ENCODE peak calls at places on chromosomes 12 and 14, in six cellular contexts. W is fibroblast of lung, K is left ventricle myocardium inferior, Z is sigmoid colon, H is esophagus squamous epithelium, Q is tibial nerve. U is an unnamed sample.

GRCh38 chr14:73463411-73463810 is 5.1 kb upstream of the NUMB start:
- DNase-seq in Z (peak; percentile 75), K (no peak), H (no peak), W (peak; percentile 92), Q (peak; percentile 68), U (peak; percentile 81)

GRCh38 chr12:31951008-31951407 is 8.2 kb upstream of the RESF1 start:
- DNase-seq in Z (no peak), W (no peak), Q (no peak), K (no peak), H (no peak), U (no peak)

GRCh38 chr14:58285132-58285531 is 13.2 kb upstream of the ARID4A start:
- DNase-seq in H (no peak), Q (no peak), Z (no peak), K (no peak), W (no peak), U (no peak)

GRCh38 chr12:52806169-52806811 is 7.6 kb downstream of the KRT4 start:
- DNase-seq in Q (no peak), H (no peak), K (no peak), Z (no peak), W (no peak), U (no peak)

GRCh38 chr12:65123435-65124063 is 2.4 kb upstream of the WIF1 start:
- DNase-seq in Z (no peak), W (peak; percentile 5), K (no peak), Q (no peak), H (no peak), U (no peak)

GRCh38 chr12:123983822-123984485 is 10.9 kb downstream of the ZNF664 start:
- DNase-seq in Z (no peak), H (no peak), W (peak; percentile 61), Q (peak; percentile 31), K (no peak), U (no peak)

GRCh38 chr12:51801027-51801426 is 47.5 kb downstream of the FIGNL2 start:
- DNase-seq in K (no peak), H (no peak), W (no peak), Q (no peak), Z (no peak), U (no peak)

GRCh38 chr12:47021298-47021697 is 58.1 kb upstream of the PCED1B start:
- DNase-seq in W (peak; percentile 94), H (no peak), Z (no peak), K (no peak), Q (peak; percentile 56), U (no peak)

GRCh38 chr12:1668833-1669543 is 21.9 kb upstream of the ADIPOR2 start:
- DNase-seq in W (no peak), Z (no peak), H (no peak), Q (no peak), K (peak; percentile 66), U (peak; percentile 74)

GRCh38 chr14:59424707-59425106 is 40.5 kb downstream of the GPR135 start:
- DNase-seq in W (no peak), K (peak; percentile 70), Q (peak; percentile 50), H (no peak), Z (peak; percentile 82), U (no peak)

GRCh38 chr12:49198431-49199155 is 9.7 kb upstream of the TUBA1A start:
- DNase-seq in K (peak; percentile 45), Z (peak; percentile 71), Q (no peak), H (no peak), W (peak; percentile 97), U (peak; percentile 56)

GRCh38 chr12:130041983-130042812 is 120.1 kb upstream of the FZD10 start:
- DNase-seq in K (no peak), W (no peak), H (no peak), Z (no peak), Q (no peak), U (no peak)

GRCh38 chr14:30521899-30522736 is 36.8 kb upstream of the G2E3 start:
- DNase-seq in H (no peak), Q (no peak), Z (no peak), K (no peak), W (peak; percentile 25), U (no peak)

GRCh38 chr12:24360057-24360456 is 410.6 kb upstream of the SOX5 start:
- DNase-seq in Q (no peak), K (no peak), Z (no peak), W (no peak), H (no peak), U (no peak)

GRCh38 chr14:24069411-24069735 is 2.0 kb upstream of the CPNE6 start:
- DNase-seq in W (no peak), Z (peak; percentile 43), Q (no peak), H (no peak), K (no peak), U (no peak)

GRCh38 chr14:22411398-22411797 is 177.6 kb downstream of the DAD1 start:
- DNase-seq in H (no peak), Q (no peak), W (no peak), K (no peak), Z (no peak), U (no peak)

GRCh38 chr12:19706936-19707335 is 267.6 kb downstream of the AEBP2 start:
- DNase-seq in Z (no peak), Q (no peak), K (no peak), W (peak; percentile 72), H (no peak), U (no peak)

GRCh38 chr12:81360916-81361315 is 283.0 kb downstream of the ACSS3 start:
- DNase-seq in H (no peak), Q (no peak), K (no peak), Z (no peak), W (no peak), U (no peak)
- H3K4me1 ChIP-seq in H (no peaks in the 10 kb centered on the region), Q (no peaks in the 10 kb centered on the region), K (peaks cover 4% of the 10 kb centered on the region), Z (no peaks in the 10 kb centered on the region), W (no peaks in the 10 kb centered on the region), U (no peaks in the 10 kb centered on the region)

DNA sequence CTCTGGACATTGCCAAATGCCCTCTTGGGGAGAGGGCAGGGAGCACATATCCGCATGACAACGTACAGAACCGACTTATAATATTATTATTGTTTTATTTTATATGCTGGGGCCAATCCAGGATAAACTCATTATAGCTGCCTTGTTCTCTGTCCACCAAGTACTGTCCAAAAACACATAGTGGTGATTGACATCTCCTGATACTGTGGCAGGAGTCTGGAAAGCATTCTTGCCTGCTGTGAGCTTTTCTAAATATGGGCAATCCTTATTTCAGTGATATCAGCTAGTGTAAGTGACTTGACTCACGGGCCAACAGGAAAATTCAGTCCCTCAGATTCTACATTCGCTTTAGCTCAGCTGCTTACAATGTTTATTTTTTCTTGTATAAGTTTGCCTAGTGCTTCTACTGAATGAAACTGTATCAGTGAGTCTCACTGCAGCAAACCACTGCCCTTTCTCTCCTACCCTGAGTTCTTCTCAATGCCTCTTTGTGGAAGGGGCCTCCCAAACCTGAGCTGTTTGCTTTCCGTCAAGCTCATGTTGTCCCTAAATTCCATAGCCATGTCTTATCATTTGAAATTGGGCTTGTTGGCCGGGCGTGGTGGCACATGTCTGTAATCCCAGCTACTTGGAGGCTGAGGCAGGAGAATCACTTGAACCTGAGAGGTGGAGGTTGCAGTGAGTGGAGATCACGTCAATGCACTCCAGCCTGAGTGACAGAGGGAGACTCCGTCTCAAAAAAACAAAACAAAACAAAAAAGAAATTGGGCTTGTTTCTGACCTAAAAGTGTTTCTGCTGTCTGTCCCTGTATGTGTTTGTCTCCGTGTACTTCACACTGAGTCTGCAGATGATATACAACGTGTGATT is 1.6 kb upstream of the CSRP2 start:
- DNase-seq in H (no peak), W (peak; percentile 40), Q (no peak), K (no peak), Z (no peak), U (no peak)
- H3K27ac ChIP-seq in H (peak overlapping the region; percentile 97), W (peak overlapping the region; percentile 95), Q (no peak overlapping the region), K (peak overlapping the region; percentile 94), Z (peak overlapping the region; percentile 89), U (no peak overlapping the region)

GRCh38 chr12:116528498-116528897 is 30.7 kb upstream of the MAP1LC3B2 start:
- DNase-seq in K (no peak), Q (no peak), Z (no peak), H (no peak), W (peak; percentile 66), U (no peak)

GRCh38 chr12:116529048-116529447 is 30.1 kb upstream of the MAP1LC3B2 start:
- DNase-seq in K (no peak), Z (no peak), W (peak; percentile 91), H (no peak), Q (no peak), U (no peak)

GRCh38 chr12:116528067-116528466 is 31.1 kb upstream of the MAP1LC3B2 start:
- DNase-seq in K (no peak), H (no peak), W (peak; percentile 85), Z (no peak), Q (no peak), U (no peak)

GRCh38 chr12:116532428-116532827 is 26.8 kb upstream of the MAP1LC3B2 start:
- DNase-seq in Z (no peak), K (no peak), W (no peak), H (no peak), Q (no peak), U (no peak)

GRCh38 chr12:116529686-116530085 is 29.5 kb upstream of the MAP1LC3B2 start:
- DNase-seq in H (no peak), W (no peak), Z (no peak), K (no peak), Q (no peak), U (no peak)
- H3K4me1 ChIP-seq in H (peaks cover 79% of the 10 kb centered on the region), W (peaks cover 20% of the 10 kb centered on the region), Z (peaks cover 34% of the 10 kb centered on the region), K (peaks cover 32% of the 10 kb centered on the region), Q (peaks cover 19% of the 10 kb centered on the region), U (peaks cover 32% of the 10 kb centered on the region)

DNA sequence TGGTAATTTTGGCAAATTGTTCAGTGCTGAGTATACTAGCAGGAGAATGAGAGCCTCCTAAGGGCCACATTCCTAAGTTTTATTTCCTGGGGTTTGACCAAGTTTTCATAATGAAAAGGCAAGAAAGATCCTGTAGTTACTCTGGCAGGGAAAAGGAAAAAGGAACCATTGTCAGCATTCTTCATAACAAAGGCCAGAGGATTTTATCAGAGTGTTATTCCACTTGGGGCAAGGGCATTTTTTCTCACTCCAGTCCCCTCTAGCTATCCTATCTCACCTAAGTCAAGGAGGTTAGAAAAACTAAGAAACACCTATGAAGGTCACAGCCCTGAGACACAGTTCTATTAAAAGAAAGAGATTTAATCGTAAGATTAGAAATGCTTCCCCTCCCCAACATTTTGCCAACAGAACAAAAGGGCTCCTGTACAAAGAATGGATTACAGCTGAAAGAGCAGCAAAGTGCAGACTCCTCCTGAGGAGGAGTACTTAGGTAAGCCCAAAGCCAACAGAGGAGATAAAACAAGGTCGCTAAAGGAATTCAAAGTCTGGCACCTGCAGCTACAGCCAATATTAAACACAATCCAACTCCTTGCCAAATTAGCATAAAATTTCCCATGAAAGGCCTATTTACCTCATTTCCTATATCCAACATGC is 162.4 kb downstream of the GALC start:
- DNase-seq in W (no peak), K (no peak), Z (no peak), Q (no peak), H (no peak), U (no peak)
- H3K27ac ChIP-seq in W (no peak overlapping the region), K (peak overlapping the region; percentile 52), Z (no peak overlapping the region), Q (no peak overlapping the region), H (no peak overlapping the region), U (no peak overlapping the region)

GRCh38 chr14:103630364-103631108 is 1.5 kb downstream of the KLC1 start:
- DNase-seq in K (no peak), Z (no peak), W (peak; percentile 27), Q (no peak), H (no peak), U (no peak)
- H3K4me1 ChIP-seq in K (peaks cover 86% of the 10 kb centered on the region), Z (peaks cover 66% of the 10 kb centered on the region), W (peaks cover 15% of the 10 kb centered on the region), Q (peaks cover 19% of the 10 kb centered on the region), H (peaks cover 85% of the 10 kb centered on the region), U (peaks cover 69% of the 10 kb centered on the region)

GRCh38 chr14:95494456-95494855 is 22.0 kb downstream of the SYNE3 start:
- DNase-seq in H (no peak), Q (no peak), W (no peak), K (no peak), Z (no peak), U (no peak)
- H3K27ac ChIP-seq in H (no peak overlapping the region), Q (peak overlapping the region; percentile 2), W (no peak overlapping the region), K (no peak overlapping the region), Z (no peak overlapping the region), U (no peak overlapping the region)

U was measured in right atrium auricular region.